ENCODE peak calls at places on chromosomes 11 and 22, in nine cellular contexts. Z is right cardiac atrium, I is A549, D is endodermal cell, M is right lobe of liver, C is H1, B is coronary artery, Q is dorsolateral prefrontal cortex, P is H9. H is an unnamed sample.

GRCh38 chr11:32487270-32487669 is 51.9 kb upstream of the WT1 start:
- DNase-seq in Z (no peak), I (peak; percentile 41), D (peak; percentile 72), M (no peak), C (no peak), B (no peak), Q (no peak), P (peak; percentile 57), H (no peak)

GRCh38 chr11:111589114-111589513 is 13.1 kb upstream of the SIK2 start:
- DNase-seq in Z (no peak), I (no peak), D (no peak), M (no peak), C (no peak), B (no peak), Q (no peak), P (no peak), H (no peak)

GRCh38 chr11:40286137-40286536 is 1173.3 kb downstream of the LRRC4C start:
- DNase-seq in Z (no peak), I (no peak), D (no peak), M (no peak), C (no peak), B (no peak), Q (no peak), P (no peak), H (no peak)

GRCh38 chr11:122917311-122917710 is 34.8 kb downstream of the JHY start:
- DNase-seq in Z (no peak), I (no peak), D (no peak), M (no peak), C (no peak), B (no peak), Q (no peak), P (no peak), H (no peak)

GRCh38 chr11:44725016-44725651 is 1.6 kb upstream of the TSPAN18 start:
- DNase-seq in Z (no peak), I (no peak), D (peak; percentile 56), M (no peak), C (no peak), B (no peak), Q (no peak), P (no peak), H (no peak)

GRCh38 chr11:58192229-58192628 is 3.4 kb downstream of the OR9Q2 start:
- DNase-seq in Z (no peak), I (no peak), D (no peak), M (no peak), C (no peak), B (no peak), Q (no peak), P (no peak), H (no peak)

GRCh38 chr11:2689551-2690260 is 10.1 kb downstream of the KCNQ1OT1 start:
- DNase-seq in Z (no peak), I (no peak), D (peak; percentile 41), M (no peak), C (no peak), B (no peak), Q (no peak), P (no peak), H (no peak)

GRCh38 chr11:60924110-60924905 is at the start of gene TMEM132A:
- DNase-seq in Z (peak; percentile 82), I (peak; percentile 93), D (peak; percentile 94), M (peak; percentile 76), C (no peak), B (no peak), Q (peak; percentile 88), P (peak; percentile 87), H (no peak)

GRCh38 chr11:13647391-13647790 is 21.1 kb upstream of the FAR1 start:
- DNase-seq in Z (no peak), I (no peak), D (no peak), M (no peak), C (no peak), B (no peak), Q (no peak), P (no peak), H (no peak)

GRCh38 chr11:102733232-102733875 is 8.6 kb upstream of the MMP8 start:
- DNase-seq in Z (peak; percentile 25), I (peak; percentile 38), D (peak; percentile 93), M (peak; percentile 64), C (peak; percentile 57), B (no peak), Q (no peak), P (peak; percentile 79), H (no peak)

GRCh38 chr11:118224512-118225180 is at the start of gene JAML:
- DNase-seq in Z (no peak), I (no peak), D (no peak), M (no peak), C (no peak), B (no peak), Q (no peak), P (no peak), H (no peak)

GRCh38 chr22:49964136-49964492 is 3.5 kb downstream of the PIM3 start:
- DNase-seq in Z (no peak), I (no peak), D (no peak), M (peak; percentile 26), C (no peak), B (no peak), Q (no peak), P (no peak), H (no peak)
- H3K27ac ChIP-seq in Z (no peak overlapping the region), I (peak overlapping the region; percentile 96), D (no peak overlapping the region), M (peak overlapping the region; percentile 88), C (no peak overlapping the region), B (peak overlapping the region; percentile 99), Q (peak overlapping the region; percentile 95), P (no peak overlapping the region), H (peak overlapping the region; percentile 93)

GRCh38 chr11:119809346-119809745 is 80.3 kb upstream of the NECTIN1 start:
- DNase-seq in Z (no peak), I (no peak), D (no peak), M (no peak), C (no peak), B (no peak), Q (no peak), P (no peak), H (no peak)
- H3K27ac ChIP-seq in Z (no peak overlapping the region), I (no peak overlapping the region), D (no peak overlapping the region), M (no peak overlapping the region), C (no peak overlapping the region), B (no peak overlapping the region), Q (no peak overlapping the region), P (no peak overlapping the region), H (no peak overlapping the region)

DNA sequence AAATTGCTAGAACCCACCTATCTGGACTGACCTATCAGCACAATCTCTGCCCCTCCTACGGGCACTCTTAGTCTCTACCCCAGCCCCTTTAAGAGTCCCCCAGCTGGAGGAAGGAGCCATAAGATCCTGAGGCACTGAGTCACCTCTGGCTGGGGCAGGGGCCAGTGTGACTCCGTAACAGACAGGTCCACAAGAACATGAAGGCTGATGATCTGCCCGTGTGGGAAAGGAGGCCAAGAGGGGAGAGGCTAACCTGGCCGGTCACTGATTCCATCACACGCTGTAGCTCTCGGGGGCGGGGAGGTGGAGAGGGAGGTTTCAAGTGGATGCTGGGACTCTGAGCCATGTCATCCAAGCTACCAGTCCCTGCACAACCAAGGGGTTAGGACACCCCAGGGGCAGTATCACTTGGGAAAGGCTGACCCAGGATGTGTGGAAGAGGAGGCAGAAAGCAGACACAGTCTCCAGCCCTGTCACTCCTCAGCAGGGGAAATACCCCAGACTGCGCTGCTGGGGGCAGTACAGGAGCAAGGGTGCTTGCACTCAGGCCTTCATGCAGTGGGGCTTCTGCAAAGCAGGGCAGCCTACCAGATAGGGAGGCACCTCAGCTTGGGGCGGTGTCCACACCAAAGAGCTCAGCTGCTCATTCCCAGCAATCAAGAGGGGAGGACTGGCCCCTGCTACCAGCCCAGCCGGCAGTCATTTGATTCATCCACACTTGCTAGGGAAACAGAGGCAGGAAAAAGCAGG is 22.3 kb downstream of the ARHGAP1 start:
- DNase-seq in Z (no peak), I (no peak), D (peak; percentile 57), M (no peak), C (no peak), B (no peak), Q (no peak), P (no peak), H (no peak)
- H3K27ac ChIP-seq in Z (no peak overlapping the region), I (no peak overlapping the region), D (no peak overlapping the region), M (no peak overlapping the region), C (no peak overlapping the region), B (peak overlapping the region; percentile 65), Q (peak overlapping the region; percentile 53), P (no peak overlapping the region), H (peak overlapping the region; percentile 64)

GRCh38 chr22:22210889-22211833 is 33.4 kb upstream of the VPREB1 start:
- DNase-seq in Z (no peak), I (no peak), D (no peak), M (no peak), C (no peak), B (no peak), Q (no peak), P (no peak), H (no peak)

GRCh38 chr22:22208657-22209056 is 35.9 kb upstream of the VPREB1 start:
- DNase-seq in Z (no peak), I (no peak), D (no peak), M (no peak), C (no peak), B (no peak), Q (no peak), P (no peak), H (no peak)

GRCh38 chr22:22210375-22210774 is 34.2 kb upstream of the VPREB1 start:
- DNase-seq in Z (no peak), I (no peak), D (no peak), M (no peak), C (no peak), B (no peak), Q (no peak), P (no peak), H (no peak)

GRCh38 chr22:22203048-22203971 is 41.3 kb upstream of the VPREB1 start:
- DNase-seq in Z (no peak), I (no peak), D (no peak), M (no peak), C (no peak), B (no peak), Q (no peak), P (no peak), H (no peak)

GRCh38 chr22:22207845-22208564 is 36.6 kb upstream of the VPREB1 start:
- DNase-seq in Z (peak; percentile 65), I (peak; percentile 38), D (peak; percentile 94), M (peak; percentile 73), C (peak; percentile 36), B (no peak), Q (peak; percentile 17), P (peak; percentile 71), H (peak; percentile 49)
- H3K27ac ChIP-seq in Z (no peak overlapping the region), I (no peak overlapping the region), D (no peak overlapping the region), M (no peak overlapping the region), C (no peak overlapping the region), B (no peak overlapping the region), Q (no peak overlapping the region), P (no peak overlapping the region), H (no peak overlapping the region)